ENCODE peak calls at places on chromosomes 13 and 19, in eight cellular contexts. D, W, R, A, P, K, L and N are unnamed samples.

GRCh38 chr13:67043901-67044300 is 186.2 kb downstream of the PCDH9 start:
- DNase-seq in L (no peak), P (no peak), W (no peak), R (no peak), K (no peak), D (no peak), A (no peak), N (no peak)

GRCh38 chr19:3515891-3516422 is 9.8 kb downstream of the FZR1 start:
- DNase-seq in P (no peak), K (no peak), D (no peak), W (no peak), R (no peak), A (no peak), L (no peak), N (no peak)

GRCh38 chr13:29959621-29960020 is 109.2 kb upstream of the UBL3 start:
- DNase-seq in P (no peak), R (no peak), A (no peak), L (no peak), W (no peak), K (no peak), D (no peak), N (no peak)

GRCh38 chr19:3760871-3761361 is 576 bp downstream of the APBA3 start:
- DNase-seq in D (no peak), R (no peak), A (no peak), K (peak), P (no peak), L (no peak), W (no peak), N (no peak)

GRCh38 chr13:91406619-91407018 is 8.2 kb downstream of the GPC5 start:
- DNase-seq in R (no peak), L (no peak), W (no peak), P (no peak), A (peak), K (peak), D (peak), N (peak)

GRCh38 chr13:33927315-33927714 is 109.4 kb downstream of the RFC3 start:
- DNase-seq in D (no peak), R (no peak), P (no peak), A (peak), W (no peak), L (no peak), K (no peak), N (no peak)

GRCh38 chr13:111575719-111576118 is 255.3 kb downstream of the TEX29 start:
- DNase-seq in R (no peak), L (no peak), A (no peak), K (no peak), W (no peak), D (no peak), P (no peak), N (no peak)

GRCh38 chr19:46299004-46299509 is 2.2 kb downstream of the HIF3A start:
- DNase-seq in K (no peak), R (peak), L (no peak), P (no peak), D (no peak), A (peak), W (peak), N (no peak)

GRCh38 chr19:33290082-33290815 is 12.1 kb downstream of the CEBPA start:
- DNase-seq in P (no peak), L (no peak), D (no peak), R (no peak), A (no peak), W (no peak), K (no peak), N (no peak)